ENCODE peak calls at places on chromosomes 11 and 22, in eight cellular contexts. I, S, O, T, V, W, C and F are unnamed samples.

GRCh38 chr22:17575151-17575550 is 11.9 kb downstream of the SLC25A18 start:
- DNase-seq in I (no peak), S (no peak), O (no peak), T (no peak), V (peak), W (no peak), C (no peak), F (no peak)

GRCh38 chr22:48708558-48709245 is 1119.0 kb downstream of the BRD1 start:
- DNase-seq in I (no peak), S (no peak), O (no peak), T (no peak), V (no peak), W (no peak), C (no peak), F (no peak)

GRCh38 chr11:44774131-44774530 is 47.4 kb downstream of the TSPAN18 start:
- DNase-seq in I (no peak), S (no peak), O (no peak), T (no peak), V (no peak), W (no peak), C (no peak), F (no peak)

GRCh38 chr22:47344414-47344813 is 582.0 kb downstream of the TBC1D22A start:
- DNase-seq in I (no peak), S (no peak), O (no peak), T (no peak), V (no peak), W (no peak), C (no peak), F (no peak)

GRCh38 chr22:36409911-36410756 is 22.4 kb upstream of the MYH9 start:
- DNase-seq in I (peak), S (peak), O (peak), T (peak), V (peak), W (peak), C (peak), F (no peak)

GRCh38 chr11:134742956-134743808 is 331.1 kb upstream of the B3GAT1 start:
- DNase-seq in I (no peak), S (no peak), O (no peak), T (no peak), V (no peak), W (no peak), C (peak), F (no peak)

GRCh38 chr11:134412508-134413333 is 679 bp upstream of the B3GAT1 start:
- DNase-seq in I (no peak), S (no peak), O (peak), T (no peak), V (no peak), W (no peak), C (peak), F (peak)

GRCh38 chr11:66545701-66546367 is at the start of gene ZDHHC24:
- DNase-seq in I (peak), S (peak), O (peak), T (peak), V (peak), W (peak), C (peak), F (peak)

GRCh38 chr22:21020802-21021429 is 6.0 kb downstream of the P2RX6 start:
- DNase-seq in I (peak), S (no peak), O (peak), T (peak), V (no peak), W (no peak), C (no peak), F (peak)

GRCh38 chr22:45271667-45272188 is 13.0 kb upstream of the UPK3A start:
- DNase-seq in I (peak), S (no peak), O (no peak), T (no peak), V (no peak), W (no peak), C (no peak), F (peak)

GRCh38 chr11:16881074-16881709 is 133.0 kb downstream of the PLEKHA7 start:
- DNase-seq in I (no peak), S (peak), O (peak), T (no peak), V (peak), W (no peak), C (peak), F (peak)

GRCh38 chr11:94544832-94545640 is 1.3 kb downstream of the FUT4 start:
- DNase-seq in I (peak), S (no peak), O (peak), T (no peak), V (no peak), W (no peak), C (peak), F (peak)

GRCh38 chr11:93532285-93532789 is 10.9 kb downstream of the SMCO4 start:
- DNase-seq in I (peak), S (no peak), O (no peak), T (no peak), V (peak), W (no peak), C (peak), F (peak)

GRCh38 chr11:124762077-124762623 is at the start of gene ESAM:
- DNase-seq in I (no peak), S (no peak), O (peak), T (peak), V (no peak), W (no peak), C (peak), F (peak)

GRCh38 chr22:40238425-40239344 is 61.0 kb downstream of the TNRC6B start:
- DNase-seq in I (peak), S (peak), O (no peak), T (no peak), V (peak), W (no peak), C (no peak), F (peak)

GRCh38 chr22:31179345-31179744 is 19.4 kb downstream of the RNF185 start:
- DNase-seq in I (peak), S (peak), O (no peak), T (no peak), V (peak), W (no peak), C (no peak), F (peak)

GRCh38 chr22:44229809-44230208 is 49.1 kb downstream of the PARVG start:
- DNase-seq in I (no peak), S (no peak), O (no peak), T (no peak), V (no peak), W (no peak), C (no peak), F (no peak)

GRCh38 chr11:93849751-93850584 is 450 bp downstream of the VSTM5 start:
- DNase-seq in I (peak), S (peak), O (peak), T (no peak), V (peak), W (no peak), C (peak), F (peak)

GRCh38 chr22:30860176-30861105 is 108.1 kb downstream of the MORC2 start:
- DNase-seq in I (no peak), S (no peak), O (no peak), T (no peak), V (no peak), W (no peak), C (peak), F (no peak)

GRCh38 chr11:64290894-64291745 is at the start of gene KCNK4:
- DNase-seq in I (no peak), S (no peak), O (peak), T (no peak), V (no peak), W (no peak), C (no peak), F (no peak)

GRCh38 chr11:6992026-6992425 is 28.1 kb downstream of the ZNF214 start:
- DNase-seq in I (peak), S (no peak), O (no peak), T (no peak), V (peak), W (no peak), C (peak), F (peak)

GRCh38 chr11:77661670-77662069 is 24.1 kb upstream of the CLNS1A start:
- DNase-seq in I (no peak), S (no peak), O (no peak), T (peak), V (no peak), W (no peak), C (no peak), F (no peak)

GRCh38 chr11:2789791-2790580 is 90.2 kb upstream of the KCNQ1OT1 start:
- DNase-seq in I (no peak), S (no peak), O (no peak), T (no peak), V (no peak), W (no peak), C (no peak), F (no peak)

GRCh38 chr11:41273908-41274307 is 185.5 kb downstream of the LRRC4C start:
- DNase-seq in I (no peak), S (no peak), O (no peak), T (no peak), V (no peak), W (no peak), C (no peak), F (no peak)

GRCh38 chr11:13577881-13578280 is 82.1 kb upstream of the PTH start:
- DNase-seq in I (no peak), S (no peak), O (no peak), T (no peak), V (no peak), W (no peak), C (no peak), F (no peak)

GRCh38 chr11:74504100-74504691 is 10.7 kb upstream of the LIPT2 start:
- DNase-seq in I (no peak), S (no peak), O (no peak), T (no peak), V (no peak), W (no peak), C (no peak), F (no peak)

GRCh38 chr11:39361557-39361956 is 2097.9 kb downstream of the LRRC4C start:
- DNase-seq in I (no peak), S (no peak), O (no peak), T (no peak), V (no peak), W (no peak), C (no peak), F (no peak)

GRCh38 chr11:69609351-69609750 is 31.6 kb upstream of the CCND1 start:
- DNase-seq in I (no peak), S (no peak), O (no peak), T (no peak), V (peak), W (no peak), C (no peak), F (no peak)

GRCh38 chr22:17120711-17121234 is 387 bp downstream of the TMEM121B start:
- DNase-seq in I (no peak), S (no peak), O (peak), T (no peak), V (no peak), W (no peak), C (peak), F (peak)

GRCh38 chr11:18071098-18071705 is 25.1 kb upstream of the TPH1 start:
- DNase-seq in I (no peak), S (no peak), O (no peak), T (no peak), V (no peak), W (no peak), C (no peak), F (no peak)

GRCh38 chr22:41501209-41501608 is 32.3 kb downstream of the ACO2 start:
- DNase-seq in I (no peak), S (no peak), O (peak), T (peak), V (no peak), W (no peak), C (no peak), F (peak)

GRCh38 chr22:31954535-31955326 is 10.4 kb downstream of the YWHAH start:
- DNase-seq in I (no peak), S (no peak), O (no peak), T (no peak), V (peak), W (no peak), C (no peak), F (no peak)

GRCh38 chr22:35154937-35155387 is 89.0 kb downstream of the ISX start:
- DNase-seq in I (peak), S (peak), O (peak), T (peak), V (peak), W (no peak), C (peak), F (peak)

GRCh38 chr11:45252134-45252856 is 33.8 kb downstream of the SYT13 start:
- DNase-seq in I (peak), S (no peak), O (peak), T (peak), V (peak), W (no peak), C (peak), F (peak)

DNA sequence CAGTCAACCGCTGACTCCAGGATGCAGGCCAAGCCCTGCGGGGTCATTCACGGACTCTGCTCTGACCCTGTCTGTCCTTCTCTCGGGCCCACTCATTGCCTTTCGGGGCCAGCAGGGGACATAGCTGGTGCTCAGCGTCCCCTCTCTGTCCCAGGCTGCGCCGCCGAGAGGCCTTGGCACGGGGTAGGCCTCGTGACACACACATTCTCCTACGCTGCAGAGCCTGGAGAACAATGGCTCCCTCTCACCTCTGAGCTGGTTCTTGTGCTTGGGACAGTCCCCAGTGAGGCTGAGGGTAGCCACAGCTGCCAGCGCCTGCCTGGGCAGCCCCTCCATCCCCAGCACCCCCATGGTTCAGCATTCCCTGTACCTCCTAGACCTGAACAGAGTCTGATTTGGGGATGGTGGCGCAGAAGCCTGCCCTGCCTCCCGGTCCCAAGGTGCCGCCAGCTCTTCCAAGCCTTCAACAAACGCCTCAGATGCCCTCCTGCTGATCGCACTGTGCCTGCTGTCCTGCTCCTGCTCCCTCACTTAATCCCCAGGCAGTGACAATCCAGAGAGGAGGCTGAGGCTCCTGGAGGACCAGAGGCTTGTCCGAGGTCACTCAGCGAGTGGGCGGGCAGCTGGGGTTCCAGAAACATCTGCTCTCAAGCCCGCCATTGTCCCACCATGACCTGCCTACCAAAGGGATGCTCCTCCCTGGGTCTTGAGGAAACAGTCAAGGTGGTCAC is 30.4 kb downstream of the DUSP8 start:
- DNase-seq in I (no peak), S (no peak), O (peak), T (no peak), V (no peak), W (no peak), C (no peak), F (no peak)
- H2AFZ ChIP-seq in I (no peak), S (no peak), O (peak), T (no peak), V (no peak), W (no peak), C (no peak), F (no peak)

DNA sequence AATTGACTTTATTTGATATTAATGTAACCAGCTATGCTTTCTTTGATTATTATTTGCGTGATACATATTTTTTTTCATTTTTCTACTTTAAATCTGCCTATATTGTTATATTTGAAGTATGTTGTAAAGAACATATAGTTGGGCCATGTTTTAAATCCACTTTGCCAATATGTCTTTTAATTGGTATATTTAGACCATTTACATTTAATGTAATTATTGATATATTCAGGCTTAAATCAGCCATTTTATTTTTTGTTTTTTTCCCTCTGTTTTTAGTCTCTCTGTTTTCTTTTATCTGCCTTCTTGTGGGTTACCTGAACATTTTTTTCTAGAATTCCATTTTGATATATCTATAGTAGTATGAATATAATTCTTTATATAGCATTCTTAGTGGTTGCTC is 55.9 kb downstream of the ADAMTS15 start:
- DNase-seq in I (no peak), S (no peak), O (no peak), T (no peak), V (no peak), W (no peak), C (no peak), F (no peak)
- H3K4me2 ChIP-seq in I (no peak), S (no peak), O (no peak), T (no peak), V (no peak), W (no peak), C (no peak), F (no peak)

GRCh38 chr11:34606326-34607120 is 14.4 kb upstream of the EHF start:
- DNase-seq in I (no peak), S (no peak), O (no peak), T (no peak), V (no peak), W (no peak), C (no peak), F (no peak)
- H2AFZ ChIP-seq in I (no peak), S (no peak), O (no peak), T (no peak), V (no peak), W (no peak), C (no peak), F (no peak)

GRCh38 chr11:571802-572185 is 4.5 kb upstream of the PHRF1 start:
- DNase-seq in I (no peak), S (no peak), O (no peak), T (no peak), V (no peak), W (no peak), C (no peak), F (no peak)
- H3K4me2 ChIP-seq in I (no peak), S (no peak), O (no peak), T (no peak), V (no peak), W (no peak), C (no peak), F (no peak)

DNA sequence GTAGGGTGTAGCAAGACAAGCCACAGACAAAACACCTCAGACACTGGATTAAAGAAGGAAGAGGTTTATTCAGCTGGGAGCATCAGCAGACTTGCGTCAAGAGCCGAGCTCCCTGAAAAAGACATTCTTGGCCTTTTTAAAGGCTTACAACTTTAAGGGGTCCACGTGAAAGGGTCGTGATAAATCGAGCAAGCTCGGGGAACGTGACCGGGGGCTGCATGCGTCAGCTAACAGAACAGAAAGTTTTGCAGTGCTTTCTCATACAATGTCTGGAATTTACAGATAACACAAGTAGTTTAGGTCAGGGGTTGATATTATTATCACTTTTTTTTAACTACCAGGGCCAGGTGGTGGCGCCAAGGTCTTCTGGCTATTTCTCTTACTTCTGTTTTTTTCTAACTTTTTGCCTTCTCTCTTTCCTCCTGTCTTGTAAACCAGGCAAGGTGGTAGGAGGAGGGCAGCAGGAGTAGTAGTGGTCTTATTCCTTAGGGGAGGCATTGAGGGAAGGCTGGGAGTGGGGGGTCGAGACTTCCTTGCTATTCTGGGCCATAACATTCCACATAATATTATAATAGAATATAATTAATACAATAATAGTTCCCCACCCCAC is 631 bp upstream of the ALDH3B1 start:
- DNase-seq in I (peak), S (peak), O (no peak), T (peak), V (no peak), W (no peak), C (no peak), F (peak)
- H2AFZ ChIP-seq in I (no peak), S (peak), O (no peak), T (peak), V (no peak), W (no peak), C (no peak), F (no peak)

DNA sequence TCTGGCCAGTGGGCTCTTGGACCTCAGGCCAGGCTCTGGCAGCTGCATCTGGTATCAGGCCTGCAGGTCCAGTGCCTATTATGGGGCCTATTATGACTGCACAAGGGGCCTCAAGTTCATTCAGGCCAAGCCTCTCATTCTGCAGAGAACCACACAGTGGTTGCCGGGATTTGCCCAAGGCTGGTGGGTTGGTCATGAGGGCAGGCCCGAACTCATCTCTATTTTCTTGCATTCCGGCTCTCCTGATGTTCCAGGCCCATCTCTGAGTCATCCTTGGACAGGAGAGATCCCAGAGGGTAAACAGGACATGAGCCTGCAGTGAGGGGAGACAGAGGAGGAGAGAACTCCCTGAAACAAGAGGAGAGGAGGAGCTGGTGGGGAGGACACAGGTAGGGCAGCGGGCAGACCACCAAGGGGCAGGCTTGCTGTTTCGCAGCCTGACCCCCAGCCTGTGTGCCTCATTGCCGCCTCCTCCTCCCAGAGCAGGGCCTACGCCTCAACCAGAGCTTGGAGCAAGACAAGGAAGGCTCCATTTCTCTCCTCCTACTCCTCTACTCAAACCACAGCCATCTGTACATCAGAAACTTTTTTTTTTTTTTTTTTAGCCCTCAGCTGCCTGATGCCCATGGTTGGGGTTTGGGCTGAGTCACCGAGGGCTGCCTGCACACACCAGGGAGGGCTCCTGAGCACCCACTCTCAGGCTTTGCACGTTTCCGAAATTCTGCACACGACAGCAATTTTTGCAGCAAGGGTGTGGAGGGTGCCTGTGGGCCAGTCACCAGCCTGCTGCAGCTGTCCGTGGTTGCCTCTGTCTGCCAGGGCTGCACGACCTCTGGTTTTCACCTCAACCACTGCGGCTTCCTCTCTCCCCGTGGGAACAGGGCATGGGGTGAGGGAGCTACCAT is 12.7 kb upstream of the TREH start:
- DNase-seq in I (peak), S (peak), O (no peak), T (no peak), V (peak), W (peak), C (no peak), F (peak)
- H3K4me2 ChIP-seq in I (no peak), S (peak), O (no peak), T (no peak), V (no peak), W (peak), C (no peak), F (no peak)

DNA sequence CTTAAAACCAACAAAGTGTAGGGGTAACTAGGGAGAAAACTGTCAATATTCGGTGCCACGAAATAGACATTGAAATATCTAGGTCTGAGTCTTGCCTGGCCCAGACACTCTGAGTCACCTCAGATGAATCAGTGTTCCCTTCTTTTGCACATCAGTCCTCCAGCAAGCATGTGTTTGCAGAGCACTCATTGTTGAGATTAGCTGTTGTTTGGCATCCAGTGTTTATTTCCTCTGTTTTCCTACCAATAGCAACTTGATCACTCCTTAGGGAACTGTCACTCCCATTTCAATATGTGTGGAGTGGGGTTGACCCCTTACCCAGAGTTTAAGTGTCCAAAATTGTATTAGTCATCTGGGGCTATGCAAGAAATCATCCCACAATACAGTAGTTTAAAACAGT is 4.7 kb upstream of the ASCC2 start:
- DNase-seq in I (peak), S (peak), O (no peak), T (no peak), V (peak), W (peak), C (peak), F (peak)
- H2AFZ ChIP-seq in I (no peak), S (peak), O (no peak), T (no peak), V (peak), W (no peak), C (no peak), F (peak)